ENCODE peak calls at places on chromosomes 1 and 21, in nine cellular contexts. One of them, this sample, is unnamed.

GRCh38 chr1:110766336-110766647 is 91.6 kb upstream of the KCNA3 start:
- DNase-seq in GM12878: no peak
- DNase-seq in SK-N-SH: no peak
- DNase-seq in WTC11: no peak
- DNase-seq in NB4: no peak
- DNase-seq in HCT116: no peak
- DNase-seq in A549: no peak
- DNase-seq in HepG2: no peak
- DNase-seq in K562: no peak
- DNase-seq in this sample: no peak

GRCh38 chr1:229869225-229869624 is 197.8 kb upstream of the GALNT2 start:
- DNase-seq in HCT116: no peak
- DNase-seq in HepG2: no peak
- DNase-seq in SK-N-SH: no peak
- DNase-seq in GM12878: no peak
- DNase-seq in WTC11: no peak
- DNase-seq in A549: no peak
- DNase-seq in NB4: no peak
- DNase-seq in K562: no peak
- DNase-seq in this sample: no peak

GRCh38 chr1:69475021-69475420 is 92.7 kb upstream of the LRRC7 start:
- DNase-seq in HCT116: no peak
- DNase-seq in NB4: no peak
- DNase-seq in SK-N-SH: no peak
- DNase-seq in K562: no peak
- DNase-seq in A549: no peak
- DNase-seq in GM12878: no peak
- DNase-seq in HepG2: no peak
- DNase-seq in WTC11: no peak
- DNase-seq in this sample: no peak

GRCh38 chr1:26360051-26360806 is 6.3 kb upstream of the CRYBG2 start:
- DNase-seq in SK-N-SH: peak
- DNase-seq in HepG2: no peak
- DNase-seq in A549: no peak
- DNase-seq in GM12878: no peak
- DNase-seq in WTC11: peak
- DNase-seq in K562: no peak
- DNase-seq in NB4: no peak
- DNase-seq in HCT116: no peak
- DNase-seq in this sample: no peak

GRCh38 chr1:3681231-3681897 is 29.0 kb downstream of the TP73 start:
- DNase-seq in NB4: no peak
- DNase-seq in HepG2: no peak
- DNase-seq in K562: no peak
- DNase-seq in WTC11: no peak
- DNase-seq in GM12878: no peak
- DNase-seq in SK-N-SH: no peak
- DNase-seq in HCT116: no peak
- DNase-seq in A549: no peak
- DNase-seq in this sample: no peak

GRCh38 chr1:206880310-206880709 is 14.9 kb downstream of the IL20 start:
- DNase-seq in NB4: no peak
- DNase-seq in SK-N-SH: no peak
- DNase-seq in GM12878: no peak
- DNase-seq in K562: no peak
- DNase-seq in A549: no peak
- DNase-seq in HepG2: no peak
- DNase-seq in WTC11: no peak
- DNase-seq in HCT116: no peak
- DNase-seq in this sample: no peak

GRCh38 chr1:116182019-116182714 is 71.0 kb downstream of the MAB21L3 start:
- DNase-seq in GM12878: no peak
- DNase-seq in A549: no peak
- DNase-seq in WTC11: no peak
- DNase-seq in NB4: no peak
- DNase-seq in SK-N-SH: no peak
- DNase-seq in HepG2: no peak
- DNase-seq in HCT116: no peak
- DNase-seq in K562: no peak
- DNase-seq in this sample: no peak

GRCh38 chr1:93467606-93468005 is 19.7 kb downstream of the FNBP1L start:
- DNase-seq in WTC11: no peak
- DNase-seq in HCT116: no peak
- DNase-seq in NB4: no peak
- DNase-seq in GM12878: no peak
- DNase-seq in HepG2: no peak
- DNase-seq in A549: no peak
- DNase-seq in K562: no peak
- DNase-seq in SK-N-SH: no peak
- DNase-seq in this sample: no peak

GRCh38 chr1:57741521-57741920 is 317.7 kb upstream of the DAB1 start:
- DNase-seq in K562: no peak
- DNase-seq in NB4: no peak
- DNase-seq in GM12878: peak
- DNase-seq in A549: no peak
- DNase-seq in WTC11: no peak
- DNase-seq in HepG2: no peak
- DNase-seq in HCT116: no peak
- DNase-seq in SK-N-SH: no peak
- DNase-seq in this sample: no peak

GRCh38 chr1:230849451-230850194 is 18.7 kb downstream of the C1orf198 start:
- DNase-seq in HCT116: no peak
- DNase-seq in SK-N-SH: no peak
- DNase-seq in WTC11: no peak
- DNase-seq in A549: no peak
- DNase-seq in NB4: no peak
- DNase-seq in GM12878: no peak
- DNase-seq in HepG2: no peak
- DNase-seq in K562: no peak
- DNase-seq in this sample: peak

GRCh38 chr1:209809601-209810000 is 3.7 kb upstream of the IRF6 start:
- DNase-seq in A549: no peak
- DNase-seq in SK-N-SH: no peak
- DNase-seq in GM12878: no peak
- DNase-seq in HepG2: no peak
- DNase-seq in WTC11: no peak
- DNase-seq in NB4: no peak
- DNase-seq in K562: no peak
- DNase-seq in HCT116: no peak
- DNase-seq in this sample: no peak

GRCh38 chr1:209805875-209806760 is at the start of gene IRF6:
- DNase-seq in K562: peak
- DNase-seq in SK-N-SH: no peak
- DNase-seq in HCT116: peak
- DNase-seq in WTC11: peak
- DNase-seq in NB4: no peak
- DNase-seq in A549: peak
- DNase-seq in GM12878: no peak
- DNase-seq in HepG2: no peak
- DNase-seq in this sample: peak

GRCh38 chr1:209805341-209805781 is 581 bp downstream of the IRF6 start:
- DNase-seq in HCT116: no peak
- DNase-seq in K562: no peak
- DNase-seq in GM12878: no peak
- DNase-seq in SK-N-SH: no peak
- DNase-seq in HepG2: no peak
- DNase-seq in WTC11: peak
- DNase-seq in NB4: no peak
- DNase-seq in A549: no peak
- DNase-seq in this sample: peak

GRCh38 chr1:209808059-209808494 is 2.1 kb upstream of the IRF6 start:
- DNase-seq in HepG2: peak
- DNase-seq in A549: no peak
- DNase-seq in WTC11: no peak
- DNase-seq in GM12878: no peak
- DNase-seq in K562: peak
- DNase-seq in SK-N-SH: peak
- DNase-seq in NB4: no peak
- DNase-seq in HCT116: no peak
- DNase-seq in this sample: peak

DNA sequence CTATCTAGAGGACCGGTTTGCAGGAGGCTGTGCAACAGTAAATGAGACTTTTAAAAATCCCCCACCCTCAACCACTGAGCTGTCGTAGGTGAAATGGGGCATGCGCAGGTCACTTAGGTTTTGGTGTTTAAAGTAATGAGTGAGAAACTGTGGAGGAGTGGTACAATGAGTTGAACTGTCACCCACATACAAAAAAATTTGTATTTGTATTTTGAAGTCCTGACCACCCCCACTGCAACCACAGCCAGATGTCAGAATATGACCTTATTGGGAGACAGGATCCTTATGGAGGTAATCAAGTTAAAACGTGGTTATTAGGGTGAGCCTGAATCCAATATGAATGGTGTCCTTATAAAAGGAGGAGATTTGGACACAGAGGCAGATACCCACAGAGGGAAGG is 1.6 kb upstream of the IRF6 start:
- DNase-seq in A549: no peak
- DNase-seq in HCT116: no peak
- DNase-seq in GM12878: no peak
- DNase-seq in WTC11: no peak
- DNase-seq in SK-N-SH: no peak
- DNase-seq in NB4: no peak
- DNase-seq in HepG2: no peak
- DNase-seq in K562: no peak
- DNase-seq in this sample: no peak
- TF ChIP-seq MAX in A549: no peak
- TF ChIP-seq MAX in HCT116: no peak
- TF ChIP-seq MAX in GM12878: no peak
- TF ChIP-seq MAX in WTC11: no peak
- TF ChIP-seq MAX in SK-N-SH: no peak
- TF ChIP-seq MAX in NB4: no peak
- TF ChIP-seq MAX in HepG2: no peak
- TF ChIP-seq MAX in K562: no peak
- TF ChIP-seq MAX in this sample: no peak

DNA sequence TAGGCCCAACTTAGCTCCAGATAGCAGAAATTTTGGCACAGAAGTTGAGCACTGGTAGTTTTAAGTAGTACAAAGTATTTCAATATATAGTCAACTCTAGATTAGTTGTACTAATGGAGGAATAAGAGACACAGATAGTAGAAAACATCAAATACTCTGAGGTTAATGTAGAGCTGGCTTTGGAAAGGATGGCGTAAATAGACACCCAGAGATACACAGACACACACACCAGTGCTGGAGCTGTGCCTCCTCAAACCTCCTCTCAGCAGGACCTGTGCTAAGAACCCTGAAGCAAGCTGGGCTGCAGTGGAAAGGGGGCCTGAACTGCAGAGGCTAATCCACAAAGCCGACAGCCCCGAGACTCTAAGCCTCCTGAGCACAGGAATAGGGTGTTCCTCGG is 67.0 kb upstream of the EDEM3 start:
- DNase-seq in K562: no peak
- DNase-seq in NB4: no peak
- DNase-seq in GM12878: no peak
- DNase-seq in HepG2: no peak
- DNase-seq in WTC11: no peak
- DNase-seq in SK-N-SH: no peak
- DNase-seq in HCT116: no peak
- DNase-seq in A549: no peak
- DNase-seq in this sample: no peak
- TF ChIP-seq MAX in K562: no peak
- TF ChIP-seq MAX in NB4: no peak
- TF ChIP-seq MAX in GM12878: no peak
- TF ChIP-seq MAX in HepG2: no peak
- TF ChIP-seq MAX in WTC11: no peak
- TF ChIP-seq MAX in SK-N-SH: no peak
- TF ChIP-seq MAX in HCT116: no peak
- TF ChIP-seq MAX in A549: no peak
- TF ChIP-seq MAX in this sample: no peak

DNA sequence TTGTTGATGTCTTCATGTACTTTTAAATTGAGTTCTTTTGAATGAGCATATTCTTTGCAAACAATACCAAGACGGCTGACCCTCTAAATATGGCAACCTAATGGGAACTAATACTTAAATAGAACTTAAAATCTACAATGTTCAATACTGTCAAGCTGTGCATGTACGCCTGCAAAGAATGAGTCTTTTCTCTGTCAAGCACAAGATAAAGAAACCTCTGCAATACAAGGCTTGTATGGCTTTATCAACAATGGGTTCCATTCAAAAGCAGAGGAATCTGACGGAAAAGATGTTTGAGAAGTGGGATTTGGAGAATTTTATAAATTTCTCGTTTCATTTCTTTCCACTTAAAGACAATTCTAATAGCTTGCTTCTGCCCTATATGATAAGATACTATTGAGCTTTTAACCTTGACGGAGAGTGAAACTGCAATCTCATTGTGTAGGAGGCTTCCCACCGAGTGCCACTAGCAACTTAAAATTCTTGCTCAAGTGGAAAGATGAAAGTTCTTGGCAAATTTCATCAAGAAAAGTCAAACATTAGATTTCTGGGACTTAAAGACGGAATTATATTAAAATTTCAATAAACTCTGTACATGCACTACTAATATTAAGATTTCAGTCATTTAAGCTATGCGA is 119.8 kb downstream of the RGS21 start:
- DNase-seq in HepG2: no peak
- DNase-seq in HCT116: no peak
- DNase-seq in A549: no peak
- DNase-seq in NB4: no peak
- DNase-seq in SK-N-SH: no peak
- DNase-seq in WTC11: no peak
- DNase-seq in GM12878: no peak
- DNase-seq in K562: no peak
- DNase-seq in this sample: no peak
- TF ChIP-seq MAX in HepG2: no peak
- TF ChIP-seq MAX in HCT116: no peak
- TF ChIP-seq MAX in A549: no peak
- TF ChIP-seq MAX in NB4: no peak
- TF ChIP-seq MAX in SK-N-SH: no peak
- TF ChIP-seq MAX in WTC11: no peak
- TF ChIP-seq MAX in GM12878: no peak
- TF ChIP-seq MAX in K562: no peak
- TF ChIP-seq MAX in this sample: no peak

GRCh38 chr1:234542211-234542850 is 63.4 kb upstream of the TARBP1 start:
- DNase-seq in SK-N-SH: no peak
- DNase-seq in A549: no peak
- DNase-seq in HCT116: no peak
- DNase-seq in GM12878: no peak
- DNase-seq in K562: no peak
- DNase-seq in WTC11: no peak
- DNase-seq in NB4: no peak
- DNase-seq in HepG2: no peak
- DNase-seq in this sample: no peak
- TF ChIP-seq MAX in SK-N-SH: no peak
- TF ChIP-seq MAX in A549: no peak
- TF ChIP-seq MAX in HCT116: no peak
- TF ChIP-seq MAX in GM12878: no peak
- TF ChIP-seq MAX in K562: no peak
- TF ChIP-seq MAX in WTC11: no peak
- TF ChIP-seq MAX in NB4: no peak
- TF ChIP-seq MAX in HepG2: no peak
- TF ChIP-seq MAX in this sample: no peak

GRCh38 chr21:45990049-45990711 is 8.6 kb downstream of the COL6A1 start:
- DNase-seq in HCT116: no peak
- DNase-seq in A549: no peak
- DNase-seq in NB4: no peak
- DNase-seq in SK-N-SH: no peak
- DNase-seq in K562: no peak
- DNase-seq in WTC11: peak
- DNase-seq in GM12878: no peak
- DNase-seq in HepG2: no peak
- DNase-seq in this sample: no peak
- TF ChIP-seq MAX in HCT116: no peak
- TF ChIP-seq MAX in A549: no peak
- TF ChIP-seq MAX in NB4: no peak
- TF ChIP-seq MAX in SK-N-SH: no peak
- TF ChIP-seq MAX in K562: no peak
- TF ChIP-seq MAX in WTC11: no peak
- TF ChIP-seq MAX in GM12878: no peak
- TF ChIP-seq MAX in HepG2: no peak
- TF ChIP-seq MAX in this sample: no peak

GRCh38 chr1:63701187-63701586 is 72.6 kb upstream of the ROR1 start:
- DNase-seq in SK-N-SH: no peak
- DNase-seq in WTC11: no peak
- DNase-seq in K562: no peak
- DNase-seq in NB4: no peak
- DNase-seq in HCT116: no peak
- DNase-seq in A549: peak
- DNase-seq in GM12878: no peak
- DNase-seq in HepG2: no peak
- DNase-seq in this sample: no peak
- TF ChIP-seq MAX in SK-N-SH: no peak
- TF ChIP-seq MAX in WTC11: no peak
- TF ChIP-seq MAX in K562: no peak
- TF ChIP-seq MAX in NB4: no peak
- TF ChIP-seq MAX in HCT116: no peak
- TF ChIP-seq MAX in A549: peak
- TF ChIP-seq MAX in GM12878: no peak
- TF ChIP-seq MAX in HepG2: peak
- TF ChIP-seq MAX in this sample: no peak